ENCODE peak calls at places on chromosomes 16 and 17, in eight cellular contexts. One of them, this sample, is unnamed.
A peak's percentile ranks its signal among the peaks of the same experiment; 100 is the strongest.

GRCh38 chr17:8861482-8862181 is 5.8 kb downstream of the PIK3R6 start:
- DNase-seq in stimulated activated CD4-positive, alpha-beta T cell treated with anti-CD3 and anti-CD28 coated beads, Interleukin-2, amount 100 ng/mL, for 24 hours: no peak
- DNase-seq in NCI-H187: no peak
- DNase-seq in heart right ventricle: no peak
- DNase-seq in fibroblast of lung: no peak
- DNase-seq in body of pancreas: no peak
- DNase-seq in OCI-LY7: no peak
- DNase-seq in OCI-M1: peak; percentile 61
- DNase-seq in this sample: no peak

GRCh38 chr16:57577691-57578224 is 35.3 kb downstream of the ADGRG5 start:
- DNase-seq in stimulated activated CD4-positive, alpha-beta T cell treated with anti-CD3 and anti-CD28 coated beads, Interleukin-2, amount 100 ng/mL, for 24 hours: no peak
- DNase-seq in NCI-H187: no peak
- DNase-seq in heart right ventricle: no peak
- DNase-seq in fibroblast of lung: no peak
- DNase-seq in body of pancreas: no peak
- DNase-seq in OCI-LY7: no peak
- DNase-seq in OCI-M1: peak; percentile 55
- DNase-seq in this sample: no peak

GRCh38 chr17:28396635-28397239 is 9.3 kb downstream of the SLC46A1 start:
- DNase-seq in stimulated activated CD4-positive, alpha-beta T cell treated with anti-CD3 and anti-CD28 coated beads, Interleukin-2, amount 100 ng/mL, for 24 hours: no peak
- DNase-seq in NCI-H187: no peak
- DNase-seq in heart right ventricle: no peak
- DNase-seq in fibroblast of lung: no peak
- DNase-seq in body of pancreas: no peak
- DNase-seq in OCI-LY7: no peak
- DNase-seq in OCI-M1: no peak
- DNase-seq in this sample: no peak

GRCh38 chr17:596287-596686 is 118.4 kb downstream of the VPS53 start:
- DNase-seq in stimulated activated CD4-positive, alpha-beta T cell treated with anti-CD3 and anti-CD28 coated beads, Interleukin-2, amount 100 ng/mL, for 24 hours: no peak
- DNase-seq in NCI-H187: no peak
- DNase-seq in heart right ventricle: no peak
- DNase-seq in fibroblast of lung: no peak
- DNase-seq in body of pancreas: no peak
- DNase-seq in OCI-LY7: no peak
- DNase-seq in OCI-M1: no peak
- DNase-seq in this sample: no peak

GRCh38 chr17:78728495-78728894 is 53.6 kb downstream of the CYTH1 start:
- DNase-seq in stimulated activated CD4-positive, alpha-beta T cell treated with anti-CD3 and anti-CD28 coated beads, Interleukin-2, amount 100 ng/mL, for 24 hours: no peak
- DNase-seq in NCI-H187: no peak
- DNase-seq in heart right ventricle: no peak
- DNase-seq in fibroblast of lung: no peak
- DNase-seq in body of pancreas: no peak
- DNase-seq in OCI-LY7: no peak
- DNase-seq in OCI-M1: no peak
- DNase-seq in this sample: no peak

GRCh38 chr16:177394-177822 is 928 bp downstream of the HBA1 start:
- DNase-seq in stimulated activated CD4-positive, alpha-beta T cell treated with anti-CD3 and anti-CD28 coated beads, Interleukin-2, amount 100 ng/mL, for 24 hours: no peak
- DNase-seq in NCI-H187: no peak
- DNase-seq in heart right ventricle: no peak
- DNase-seq in fibroblast of lung: peak; percentile 58
- DNase-seq in body of pancreas: no peak
- DNase-seq in OCI-LY7: no peak
- DNase-seq in OCI-M1: no peak
- DNase-seq in this sample: no peak

GRCh38 chr17:44493339-44493738 is 9.9 kb downstream of the GPATCH8 start:
- DNase-seq in stimulated activated CD4-positive, alpha-beta T cell treated with anti-CD3 and anti-CD28 coated beads, Interleukin-2, amount 100 ng/mL, for 24 hours: no peak
- DNase-seq in NCI-H187: no peak
- DNase-seq in heart right ventricle: no peak
- DNase-seq in fibroblast of lung: no peak
- DNase-seq in body of pancreas: no peak
- DNase-seq in OCI-LY7: no peak
- DNase-seq in OCI-M1: no peak
- DNase-seq in this sample: no peak

GRCh38 chr16:14372471-14372870 is 257.6 kb downstream of the PARN start:
- DNase-seq in stimulated activated CD4-positive, alpha-beta T cell treated with anti-CD3 and anti-CD28 coated beads, Interleukin-2, amount 100 ng/mL, for 24 hours: no peak
- DNase-seq in NCI-H187: no peak
- DNase-seq in heart right ventricle: no peak
- DNase-seq in fibroblast of lung: no peak
- DNase-seq in body of pancreas: no peak
- DNase-seq in OCI-LY7: peak; percentile 41
- DNase-seq in OCI-M1: no peak
- DNase-seq in this sample: no peak

GRCh38 chr17:45264430-45264829 is 2.5 kb upstream of the SPATA32 start:
- DNase-seq in stimulated activated CD4-positive, alpha-beta T cell treated with anti-CD3 and anti-CD28 coated beads, Interleukin-2, amount 100 ng/mL, for 24 hours: no peak
- DNase-seq in NCI-H187: no peak
- DNase-seq in heart right ventricle: no peak
- DNase-seq in fibroblast of lung: no peak
- DNase-seq in body of pancreas: no peak
- DNase-seq in OCI-LY7: no peak
- DNase-seq in OCI-M1: no peak
- DNase-seq in this sample: no peak

GRCh38 chr16:85029413-85029794 is 1.8 kb downstream of the KIAA0513 start:
- DNase-seq in stimulated activated CD4-positive, alpha-beta T cell treated with anti-CD3 and anti-CD28 coated beads, Interleukin-2, amount 100 ng/mL, for 24 hours: peak; percentile 51
- DNase-seq in NCI-H187: no peak
- DNase-seq in heart right ventricle: no peak
- DNase-seq in fibroblast of lung: peak; percentile 26
- DNase-seq in body of pancreas: peak; percentile 25
- DNase-seq in OCI-LY7: no peak
- DNase-seq in OCI-M1: peak; percentile 27
- DNase-seq in this sample: peak; percentile 76

GRCh38 chr16:11425140-11425539 is 79.9 kb downstream of the RMI2 start:
- DNase-seq in stimulated activated CD4-positive, alpha-beta T cell treated with anti-CD3 and anti-CD28 coated beads, Interleukin-2, amount 100 ng/mL, for 24 hours: no peak
- DNase-seq in NCI-H187: no peak
- DNase-seq in heart right ventricle: no peak
- DNase-seq in fibroblast of lung: no peak
- DNase-seq in body of pancreas: no peak
- DNase-seq in OCI-LY7: no peak
- DNase-seq in OCI-M1: no peak
- DNase-seq in this sample: no peak

GRCh38 chr17:70187383-70187782 is 18.1 kb downstream of the KCNJ2 start:
- DNase-seq in stimulated activated CD4-positive, alpha-beta T cell treated with anti-CD3 and anti-CD28 coated beads, Interleukin-2, amount 100 ng/mL, for 24 hours: no peak
- DNase-seq in NCI-H187: no peak
- DNase-seq in heart right ventricle: no peak
- DNase-seq in fibroblast of lung: peak; percentile 34
- DNase-seq in body of pancreas: no peak
- DNase-seq in OCI-LY7: no peak
- DNase-seq in OCI-M1: no peak
- DNase-seq in this sample: no peak

GRCh38 chr17:10070690-10071089 is 127.7 kb downstream of the GAS7 start:
- DNase-seq in stimulated activated CD4-positive, alpha-beta T cell treated with anti-CD3 and anti-CD28 coated beads, Interleukin-2, amount 100 ng/mL, for 24 hours: no peak
- DNase-seq in NCI-H187: no peak
- DNase-seq in heart right ventricle: no peak
- DNase-seq in fibroblast of lung: no peak
- DNase-seq in body of pancreas: no peak
- DNase-seq in OCI-LY7: no peak
- DNase-seq in OCI-M1: no peak
- DNase-seq in this sample: no peak

GRCh38 chr16:54318941-54319340 is 32.4 kb upstream of the IRX3 start:
- DNase-seq in stimulated activated CD4-positive, alpha-beta T cell treated with anti-CD3 and anti-CD28 coated beads, Interleukin-2, amount 100 ng/mL, for 24 hours: no peak
- DNase-seq in NCI-H187: no peak
- DNase-seq in heart right ventricle: no peak
- DNase-seq in fibroblast of lung: no peak
- DNase-seq in body of pancreas: no peak
- DNase-seq in OCI-LY7: no peak
- DNase-seq in OCI-M1: no peak
- DNase-seq in this sample: no peak

GRCh38 chr16:22192261-22193133 is 13.6 kb upstream of the EEF2K start:
- DNase-seq in stimulated activated CD4-positive, alpha-beta T cell treated with anti-CD3 and anti-CD28 coated beads, Interleukin-2, amount 100 ng/mL, for 24 hours: peak; percentile 74
- DNase-seq in NCI-H187: no peak
- DNase-seq in heart right ventricle: peak; percentile 85
- DNase-seq in fibroblast of lung: peak; percentile 99
- DNase-seq in body of pancreas: peak; percentile 72
- DNase-seq in OCI-LY7: peak; percentile 35
- DNase-seq in OCI-M1: peak; percentile 96
- DNase-seq in this sample: peak; percentile 63

This sample was measured in prostate gland.